ENCODE peak calls at places on chromosome 4, in four cellular contexts. B, U, M and Y are unnamed samples.

GRCh38 chr4:6940744-6941137 is 31.1 kb downstream of the TBC1D14 start:
- DNase-seq in U (no peak), M (no peak), B (no peak), Y (no peak)

GRCh38 chr4:106201373-106201772 is 114.6 kb downstream of the TBCK start:
- DNase-seq in U (no peak), B (no peak), M (peak; percentile 7), Y (no peak)

GRCh38 chr4:16067515-16067914 is 16.3 kb downstream of the PROM1 start:
- DNase-seq in M (peak; percentile 52), B (no peak), U (no peak), Y (no peak)

GRCh38 chr4:122842392-122842791 is 15.8 kb downstream of the FGF2 start:
- DNase-seq in B (no peak), U (no peak), M (no peak), Y (no peak)

GRCh38 chr4:169945636-169946035 is 80.6 kb downstream of the MFAP3L start:
- DNase-seq in M (no peak), B (no peak), U (no peak), Y (no peak)

GRCh38 chr4:126004936-126005335 is 690.2 kb downstream of the FAT4 start:
- DNase-seq in U (no peak), B (no peak), M (no peak), Y (no peak)

GRCh38 chr4:179361978-179362486 is 1919.8 kb upstream of the AGA start:
- DNase-seq in M (no peak), U (no peak), B (no peak), Y (no peak)

GRCh38 chr4:80798082-80798481 is 232.4 kb upstream of the BMP3 start:
- DNase-seq in U (no peak), B (no peak), M (no peak), Y (no peak)

GRCh38 chr4:149999485-150000074 is 78.7 kb upstream of the DCLK2 start:
- DNase-seq in U (no peak), M (peak; percentile 32), B (peak; percentile 36), Y (no peak)

GRCh38 chr4:100162027-100162685 is 28.1 kb downstream of the DDIT4L start:
- DNase-seq in M (no peak), U (peak; percentile 28), B (no peak), Y (no peak)

GRCh38 chr4:136864580-136865185 is 667.6 kb downstream of the PCDH18 start:
- DNase-seq in B (peak; percentile 1), M (peak; percentile 32), U (peak; percentile 24), Y (peak; percentile 3)

GRCh38 chr4:24471623-24472510 is 112.5 kb downstream of the DHX15 start:
- DNase-seq in U (no peak), B (no peak), M (no peak), Y (no peak)

GRCh38 chr4:24472514-24473308 is 111.6 kb downstream of the DHX15 start:
- DNase-seq in M (peak; percentile 50), B (peak; percentile 71), U (no peak), Y (peak; percentile 77)

GRCh38 chr4:24470681-24471622 is 113.4 kb downstream of the DHX15 start:
- DNase-seq in B (no peak), U (no peak), M (no peak), Y (no peak)

GRCh38 chr4:24475756-24476155 is 108.6 kb downstream of the DHX15 start:
- DNase-seq in B (no peak), U (no peak), M (no peak), Y (no peak)

DNA sequence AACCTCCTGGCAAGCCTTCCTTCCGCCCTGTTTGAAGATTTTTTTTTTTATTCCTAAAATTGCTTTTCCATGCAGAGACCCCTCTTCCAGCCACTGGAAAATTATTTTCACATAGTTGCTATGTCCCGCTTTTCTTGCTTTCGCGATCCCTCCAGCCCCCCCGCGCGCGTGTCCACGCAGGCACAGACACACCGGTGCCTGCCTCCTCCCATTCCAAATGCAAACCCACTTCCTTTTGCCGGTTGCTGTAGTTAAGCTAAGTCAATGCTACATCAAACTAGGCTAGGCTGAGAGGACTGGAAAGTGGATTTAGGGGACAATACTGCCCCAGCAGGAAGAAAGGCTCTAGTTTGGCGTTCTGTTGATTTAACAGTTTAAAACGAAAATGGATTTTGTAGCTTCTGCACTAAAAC is 111.0 kb downstream of the DHX15 start:
- DNase-seq in B (no peak), M (no peak), U (no peak), Y (peak; percentile 25)
- TF ChIP-seq CTCF in B (no peak), M (no peak), U (no peak), Y (no peak)

DNA sequence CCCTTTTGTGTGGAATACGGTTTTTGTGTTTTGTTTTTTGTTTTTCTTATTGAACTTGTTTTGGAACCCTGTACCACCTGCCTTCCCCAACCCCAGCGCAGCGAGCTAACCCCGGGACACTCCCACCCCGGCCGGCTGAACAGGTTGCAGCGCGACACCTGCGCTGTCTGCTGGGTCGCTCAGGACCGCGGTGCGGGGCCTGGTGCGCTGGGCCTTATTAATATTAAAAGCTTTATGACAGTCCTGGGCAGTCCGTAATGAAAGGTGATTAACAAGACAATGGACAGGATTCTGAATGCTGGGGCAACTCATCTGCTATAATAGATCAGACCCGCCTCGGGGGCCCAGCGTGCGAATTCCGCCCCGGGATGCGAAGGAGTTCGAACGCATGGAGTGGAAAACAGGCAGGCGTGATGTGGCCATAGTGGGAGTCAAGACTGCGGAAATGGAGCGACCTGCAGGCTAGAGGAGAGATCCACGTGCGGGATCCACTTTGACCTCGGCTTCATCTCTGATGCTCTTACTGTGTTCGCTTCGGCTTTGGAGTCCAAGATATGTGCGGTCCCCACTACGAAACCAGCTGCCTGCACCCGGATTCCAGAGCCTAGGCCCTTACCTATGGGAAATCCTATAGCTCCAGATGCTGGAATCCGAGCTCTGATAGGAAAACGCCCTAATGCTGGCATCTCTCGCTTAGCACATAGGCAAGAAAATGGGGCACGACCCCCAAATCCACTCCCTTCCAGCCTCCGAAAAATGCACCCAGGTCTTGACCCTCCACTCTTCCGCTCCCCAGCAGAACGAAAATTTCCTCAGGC is 69.0 kb upstream of the TMEM33 start:
- DNase-seq in U (no peak), M (no peak), B (no peak), Y (no peak)
- TF ChIP-seq POLR2AphosphoS2 in U (no peak), M (no peak), B (no peak), Y (no peak)

GRCh38 chr4:8274772-8275241 is 5.3 kb downstream of the HTRA3 start:
- DNase-seq in M (no peak), U (no peak), B (no peak), Y (no peak)
- TF ChIP-seq CTCF in M (peak; percentile 43), U (no peak), B (no peak), Y (peak; percentile 54)

GRCh38 chr4:186536285-186536684 is 19.1 kb downstream of the MTNR1A start:
- DNase-seq in U (no peak), B (no peak), M (peak; percentile 8), Y (peak; percentile 33)
- TF ChIP-seq POLR2AphosphoS2 in U (no peak), B (no peak), M (no peak), Y (no peak)

GRCh38 chr4:57193996-57194675 is 84.0 kb upstream of the IGFBP7 start:
- DNase-seq in U (no peak), M (no peak), B (no peak), Y (no peak)
- TF ChIP-seq CTCF in U (no peak), M (no peak), B (no peak), Y (no peak)

GRCh38 chr4:38150021-38150671 is 189.9 kb downstream of the PTTG2 start:
- DNase-seq in U (no peak), M (no peak), B (no peak), Y (no peak)
- TF ChIP-seq POLR2AphosphoS2 in U (no peak), M (no peak), B (no peak), Y (no peak)

GRCh38 chr4:146545102-146545501 is 23.4 kb upstream of the SLC10A7 start:
- DNase-seq in M (peak; percentile 27), B (peak; percentile 13), U (no peak), Y (peak; percentile 32)
- TF ChIP-seq CTCF in M (peak; percentile 54), B (no peak), U (peak; percentile 41), Y (peak; percentile 35)

GRCh38 chr4:40183615-40184411 is 13.0 kb upstream of the RHOH start:
- DNase-seq in U (no peak), M (no peak), B (no peak), Y (no peak)
- TF ChIP-seq POLR2AphosphoS2 in U (no peak), M (no peak), B (no peak), Y (no peak)

GRCh38 chr4:24809376-24809775 is 14.0 kb downstream of the SOD3 start:
- DNase-seq in B (peak; percentile 10), M (no peak), U (no peak), Y (no peak)
- TF ChIP-seq CTCF in B (no peak), M (peak; percentile 4), U (no peak), Y (peak; percentile 51)